ENCODE peak calls at places on chromosomes 2 and 18, in ten cellular contexts. J, S, G, M, A, P, Z, X, H and U are unnamed samples.

GRCh38 chr2:117065912-117066311 is 748.6 kb upstream of the DDX18 start:
- DNase-seq in J (no peak), S (no peak), G (no peak), M (peak), A (no peak), P (no peak), Z (no peak), X (no peak), H (no peak), U (no peak)

GRCh38 chr2:52117299-52117698 is 1085.4 kb upstream of the NRXN1 start:
- DNase-seq in J (peak), S (no peak), G (no peak), M (peak), A (no peak), P (no peak), Z (no peak), X (no peak), H (peak), U (no peak)

GRCh38 chr2:134479696-134480330 is 225.9 kb downstream of the MGAT5 start:
- DNase-seq in J (no peak), S (no peak), G (no peak), M (no peak), A (no peak), P (no peak), Z (no peak), X (no peak), H (no peak), U (no peak)

GRCh38 chr2:5140367-5140766 is 551.8 kb upstream of the SOX11 start:
- DNase-seq in J (peak), S (no peak), G (no peak), M (peak), A (no peak), P (no peak), Z (no peak), X (no peak), H (no peak), U (no peak)

GRCh38 chr2:11155326-11156059 is at the start of gene SLC66A3:
- DNase-seq in J (peak), S (peak), G (peak), M (peak), A (peak), P (no peak), Z (no peak), X (peak), H (peak), U (peak)

GRCh38 chr18:9055185-9055584 is 47.3 kb upstream of the NDUFV2 start:
- DNase-seq in J (peak), S (no peak), G (no peak), M (peak), A (peak), P (no peak), Z (no peak), X (no peak), H (peak), U (no peak)

GRCh38 chr2:54545700-54546450 is 89.7 kb downstream of the SPTBN1 start:
- DNase-seq in J (peak), S (no peak), G (no peak), M (peak), A (no peak), P (no peak), Z (no peak), X (no peak), H (peak), U (no peak)

GRCh38 chr2:50492452-50492851 is 539.5 kb downstream of the NRXN1 start:
- DNase-seq in J (peak), S (peak), G (peak), M (peak), A (peak), P (no peak), Z (no peak), X (peak), H (peak), U (peak)

GRCh38 chr18:3062798-3063563 is 50.0 kb upstream of the LPIN2 start:
- DNase-seq in J (peak), S (peak), G (peak), M (no peak), A (no peak), P (peak), Z (no peak), X (peak), H (peak), U (peak)

DNA sequence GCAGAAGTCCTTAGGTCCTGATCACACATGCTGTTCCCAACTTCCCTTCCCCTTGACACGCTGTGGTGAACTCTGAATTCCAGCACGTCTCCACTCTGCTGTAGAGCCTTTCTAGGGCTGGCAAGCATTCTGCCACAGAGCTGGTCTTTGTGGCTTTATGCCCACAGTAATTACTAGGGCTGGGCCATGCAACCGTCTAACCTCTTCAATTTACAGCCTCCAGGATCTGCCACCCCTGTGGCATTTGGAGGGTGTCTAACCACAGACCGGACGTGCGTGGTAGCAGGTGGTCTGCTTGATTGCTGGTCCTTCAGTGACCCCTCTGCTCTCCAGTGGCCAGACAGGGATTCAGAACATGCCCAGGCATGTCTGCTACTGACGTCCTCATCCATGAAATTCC is 43.1 kb upstream of the TGFA start:
- DNase-seq in J (peak), S (no peak), G (no peak), M (peak), A (no peak), P (no peak), Z (no peak), X (no peak), H (no peak), U (no peak)
- H3K4me3 ChIP-seq in J (no peak), S (no peak), G (no peak), M (no peak), A (no peak), P (no peak), Z (no peak), X (no peak), H (no peak), U (no peak)

GRCh38 chr2:233905945-233906344 is 11.2 kb upstream of the TRPM8 start:
- DNase-seq in J (no peak), S (no peak), G (no peak), M (no peak), A (no peak), P (no peak), Z (no peak), X (no peak), H (no peak), U (no peak)
- H3K4me3 ChIP-seq in J (no peak), S (no peak), G (no peak), M (no peak), A (no peak), P (no peak), Z (no peak), X (no peak), H (no peak), U (no peak)

GRCh38 chr2:69195706-69196105 is 182.7 kb downstream of the ANTXR1 start:
- DNase-seq in J (no peak), S (no peak), G (no peak), M (no peak), A (no peak), P (no peak), Z (no peak), X (no peak), H (no peak), U (no peak)

GRCh38 chr2:69192176-69192945 is 179.4 kb downstream of the ANTXR1 start:
- DNase-seq in J (no peak), S (no peak), G (no peak), M (peak), A (no peak), P (no peak), Z (no peak), X (peak), H (no peak), U (no peak)

GRCh38 chr2:69201243-69201642 is 185.8 kb downstream of the GFPT1 start:
- DNase-seq in J (no peak), S (no peak), G (no peak), M (no peak), A (no peak), P (no peak), Z (no peak), X (no peak), H (no peak), U (no peak)

GRCh38 chr2:69200107-69200520 is 186.9 kb downstream of the GFPT1 start:
- DNase-seq in J (peak), S (no peak), G (no peak), M (no peak), A (peak), P (no peak), Z (no peak), X (no peak), H (peak), U (no peak)

DNA sequence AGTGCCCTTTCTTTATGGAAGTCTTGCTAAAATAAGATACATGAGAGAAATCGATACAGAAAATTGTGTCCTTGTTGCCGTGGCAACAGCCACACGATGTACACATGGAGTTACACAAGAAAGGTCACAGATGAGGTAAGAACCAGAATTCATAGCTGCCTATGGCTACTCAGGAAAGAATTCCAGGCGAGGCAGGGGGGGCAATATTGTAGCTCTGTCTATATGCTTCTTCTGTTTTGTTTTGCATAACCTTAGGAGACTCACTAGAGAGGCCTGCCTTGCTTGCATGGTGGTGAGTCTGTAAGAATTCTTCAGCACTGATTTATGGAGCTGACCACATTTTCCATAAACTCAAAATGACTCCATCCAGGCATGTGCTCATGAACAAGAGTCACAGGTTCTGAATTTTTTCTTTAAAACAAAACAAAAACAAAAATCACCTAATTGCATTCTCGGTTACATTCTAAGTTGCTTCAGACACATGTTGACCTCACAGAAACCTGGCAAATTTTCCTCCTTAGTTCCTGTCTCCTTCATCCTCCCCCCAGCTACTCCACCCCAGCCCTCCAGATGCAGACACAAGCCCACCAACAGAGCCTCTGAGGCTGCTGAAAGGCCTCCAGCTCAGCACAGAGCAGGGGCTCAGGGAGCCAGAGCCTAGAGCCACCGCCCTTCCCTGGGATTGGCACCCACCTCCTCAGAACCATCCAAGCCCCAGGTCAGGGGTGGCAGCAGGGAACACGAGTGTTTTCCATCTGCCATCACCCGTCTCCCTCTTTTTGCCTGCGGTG is 183.5 kb downstream of the ANTXR1 start:
- DNase-seq in J (peak), S (no peak), G (no peak), M (peak), A (peak), P (no peak), Z (no peak), X (no peak), H (peak), U (no peak)
- H3K4me3 ChIP-seq in J (no peak), S (no peak), G (no peak), M (no peak), A (no peak), P (no peak), Z (no peak), X (no peak), H (no peak), U (no peak)

GRCh38 chr2:241868661-241869081 is 858 bp upstream of the RTP5 start:
- DNase-seq in J (no peak), S (no peak), G (peak), M (no peak), A (no peak), P (no peak), Z (no peak), X (no peak), H (no peak), U (no peak)

GRCh38 chr2:241867776-241868420 is 1.6 kb upstream of the RTP5 start:
- DNase-seq in J (no peak), S (peak), G (peak), M (no peak), A (no peak), P (no peak), Z (no peak), X (no peak), H (no peak), U (no peak)

GRCh38 chr2:241865957-241866858 is 3.3 kb upstream of the RTP5 start:
- DNase-seq in J (no peak), S (no peak), G (peak), M (no peak), A (no peak), P (no peak), Z (no peak), X (no peak), H (peak), U (no peak)

GRCh38 chr2:241865416-241865956 is 4.0 kb upstream of the RTP5 start:
- DNase-seq in J (no peak), S (no peak), G (no peak), M (no peak), A (no peak), P (no peak), Z (no peak), X (no peak), H (no peak), U (no peak)

DNA sequence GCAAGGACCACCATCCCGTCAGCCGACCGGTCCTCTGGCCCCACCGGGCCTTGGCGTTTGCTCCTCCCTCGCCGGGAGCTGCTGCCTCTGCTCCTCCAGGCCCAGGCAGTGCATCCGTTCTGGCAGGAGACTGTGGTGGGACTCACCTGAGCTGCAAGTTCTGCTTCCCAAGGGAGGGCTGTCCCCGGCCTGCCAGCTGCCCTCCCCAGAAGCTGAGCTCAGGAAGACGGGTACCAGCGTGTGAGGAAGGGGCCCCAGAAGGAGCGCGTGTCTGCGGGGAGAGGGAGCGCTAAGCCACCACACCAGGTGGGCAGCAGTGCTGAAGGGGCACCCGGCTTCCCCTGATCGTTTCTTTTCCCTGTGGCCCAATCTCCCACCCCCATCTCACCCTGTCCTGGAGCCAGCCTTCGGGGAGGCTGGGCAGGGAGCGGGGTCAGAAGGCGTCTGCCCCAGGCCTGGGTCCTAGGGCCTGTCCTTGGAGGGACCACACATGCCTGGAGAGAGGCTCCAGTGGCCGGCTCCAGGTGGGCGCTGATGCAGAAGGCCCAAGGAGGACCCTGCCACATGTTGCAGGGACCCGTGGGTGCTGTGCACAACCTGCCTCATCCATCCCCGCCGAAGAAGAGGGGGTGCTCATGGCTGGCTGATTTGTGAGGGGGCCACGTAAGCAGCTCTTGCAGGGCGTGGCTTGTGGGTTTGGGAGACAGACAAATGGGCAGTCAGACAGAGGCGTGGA is 2.5 kb upstream of the RTP5 start:
- DNase-seq in J (no peak), S (no peak), G (peak), M (no peak), A (no peak), P (no peak), Z (no peak), X (no peak), H (no peak), U (no peak)
- H3K4me3 ChIP-seq in J (no peak), S (peak), G (no peak), M (no peak), A (no peak), P (no peak), Z (no peak), X (no peak), H (no peak), U (no peak)

GRCh38 chr2:119338282-119338681 is 28.4 kb downstream of the C2orf76 start:
- DNase-seq in J (no peak), S (no peak), G (no peak), M (no peak), A (no peak), P (no peak), Z (no peak), X (no peak), H (no peak), U (no peak)
- H3K4me3 ChIP-seq in J (no peak), S (no peak), G (no peak), M (no peak), A (no peak), P (no peak), Z (no peak), X (no peak), H (no peak), U (no peak)

DNA sequence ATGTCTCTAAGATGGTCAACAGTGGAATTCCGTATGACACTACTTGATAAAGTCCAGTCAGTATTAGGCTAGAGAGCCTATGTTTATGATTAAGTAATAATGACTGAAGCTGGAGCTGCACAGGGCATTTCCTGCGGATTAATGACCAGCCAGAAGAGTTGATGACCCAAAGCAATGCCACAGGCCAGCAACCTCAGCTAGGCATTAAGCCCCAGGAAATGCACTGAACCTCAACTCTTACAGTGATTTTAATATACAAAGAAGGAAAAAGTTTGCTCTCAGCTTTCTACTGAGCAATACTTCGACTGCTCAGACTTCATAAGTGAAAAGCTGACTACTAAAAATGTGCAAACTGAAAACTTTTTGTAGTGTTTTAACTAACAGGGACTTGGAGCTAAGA is 3.9 kb downstream of the KCTD1 start:
- DNase-seq in J (no peak), S (no peak), G (no peak), M (no peak), A (no peak), P (no peak), Z (no peak), X (no peak), H (no peak), U (no peak)
- H3K4me3 ChIP-seq in J (no peak), S (no peak), G (peak), M (no peak), A (no peak), P (no peak), Z (no peak), X (no peak), H (no peak), U (no peak)

GRCh38 chr2:120740375-120740764 is 4.7 kb downstream of the GLI2 start:
- DNase-seq in J (no peak), S (no peak), G (no peak), M (no peak), A (no peak), P (no peak), Z (no peak), X (peak), H (no peak), U (no peak)
- H3K4me3 ChIP-seq in J (no peak), S (no peak), G (no peak), M (no peak), A (no peak), P (no peak), Z (no peak), X (no peak), H (no peak), U (no peak)

GRCh38 chr2:108621087-108621559 is 86.9 kb downstream of the LIMS1 start:
- DNase-seq in J (peak), S (peak), G (no peak), M (peak), A (no peak), P (no peak), Z (no peak), X (peak), H (peak), U (peak)
- H3K4me3 ChIP-seq in J (no peak), S (peak), G (no peak), M (no peak), A (no peak), P (no peak), Z (peak), X (peak), H (no peak), U (peak)

GRCh38 chr18:79938196-79938595 is 13.3 kb downstream of the SLC66A2 start:
- DNase-seq in J (no peak), S (no peak), G (no peak), M (no peak), A (no peak), P (peak), Z (no peak), X (peak), H (no peak), U (no peak)
- H3K4me3 ChIP-seq in J (no peak), S (no peak), G (no peak), M (no peak), A (no peak), P (no peak), Z (no peak), X (no peak), H (no peak), U (no peak)